ENCODE peak calls at places on chromosome 3, in eight cellular contexts. L is HS-27A, O is memory B cell, X is COLO829, B is psoas muscle, P is RPMI8226, Z is stomach, H is osteoblast. Q is an unnamed sample.

GRCh38 chr3:42539871-42540714 is 37.6 kb downstream of the VIPR1 start:
- DNase-seq in L (no peak), O (peak; percentile 64), X (peak; percentile 70), B (no peak), P (peak; percentile 76), Z (peak; percentile 79), H (no peak), Q (peak; percentile 76)

GRCh38 chr3:187979543-187979942 is 174.4 kb upstream of the LPP start:
- DNase-seq in L (no peak), O (peak; percentile 68), X (no peak), B (no peak), P (peak; percentile 7), Z (no peak), H (no peak), Q (no peak)

GRCh38 chr3:129184396-129184656 is 630 bp upstream of the CNBP start:
- DNase-seq in L (no peak), O (no peak), X (no peak), B (peak; percentile 40), P (no peak), Z (no peak), H (peak; percentile 44), Q (no peak)

GRCh38 chr3:131881777-131882176 is 153.0 kb downstream of the CPNE4 start:
- DNase-seq in L (no peak), O (no peak), X (no peak), B (no peak), P (no peak), Z (no peak), H (no peak), Q (no peak)

GRCh38 chr3:171907761-171908160 is 64.6 kb downstream of the TMEM212 start:
- DNase-seq in L (no peak), O (no peak), X (no peak), B (no peak), P (no peak), Z (no peak), H (no peak), Q (no peak)

GRCh38 chr3:153628591-153628990 is 466.6 kb downstream of the RAP2B start:
- DNase-seq in L (no peak), O (no peak), X (no peak), B (no peak), P (no peak), Z (no peak), H (no peak), Q (no peak)

GRCh38 chr3:48435223-48435595 is 4.7 kb downstream of the CCDC51 start:
- DNase-seq in L (no peak), O (no peak), X (no peak), B (no peak), P (no peak), Z (no peak), H (no peak), Q (no peak)

GRCh38 chr3:32467333-32468070 is 35.1 kb downstream of the CMTM6 start:
- DNase-seq in L (no peak), O (peak; percentile 81), X (peak; percentile 85), B (peak; percentile 68), P (peak; percentile 74), Z (peak; percentile 86), H (peak; percentile 93), Q (peak; percentile 67)

GRCh38 chr3:9861201-9861600 is 17.4 kb upstream of the RPUSD3 start:
- DNase-seq in L (no peak), O (no peak), X (no peak), B (no peak), P (no peak), Z (no peak), H (peak; percentile 8), Q (no peak)

GRCh38 chr3:55402886-55403605 is 84.1 kb downstream of the WNT5A start:
- DNase-seq in L (no peak), O (no peak), X (no peak), B (no peak), P (no peak), Z (no peak), H (peak; percentile 38), Q (no peak)

GRCh38 chr3:44184319-44184953 is 57.2 kb upstream of the TOPAZ1 start:
- DNase-seq in L (no peak), O (no peak), X (no peak), B (no peak), P (peak; percentile 89), Z (no peak), H (no peak), Q (no peak)

GRCh38 chr3:78974181-78974770 is 793.5 kb downstream of the ROBO1 start:
- DNase-seq in L (no peak), O (no peak), X (no peak), B (no peak), P (no peak), Z (no peak), H (no peak), Q (no peak)

GRCh38 chr3:106420628-106421027 is 551.8 kb upstream of the CBLB start:
- DNase-seq in L (no peak), O (no peak), X (no peak), B (no peak), P (no peak), Z (no peak), H (no peak), Q (no peak)

GRCh38 chr3:16890605-16891333 is 6.0 kb downstream of the PLCL2 start:
- DNase-seq in L (no peak), O (no peak), X (no peak), B (no peak), P (no peak), Z (no peak), H (no peak), Q (no peak)

GRCh38 chr3:134106580-134106979 is 76.9 kb upstream of the SLCO2A1 start:
- DNase-seq in L (no peak), O (no peak), X (no peak), B (no peak), P (no peak), Z (no peak), H (no peak), Q (no peak)

GRCh38 chr3:126525853-126526667 is 2.1 kb downstream of the CHST13 start:
- DNase-seq in L (no peak), O (no peak), X (no peak), B (no peak), P (no peak), Z (no peak), H (peak; percentile 80), Q (no peak)